ENCODE peak calls at places on chromosomes 1 and 21, in five cellular contexts. One of them, this sample, is unnamed.

GRCh38 chr1:112925015-112925414 is 31.0 kb downstream of the SLC16A1 start:
- DNase-seq in activated T-cell treated with anti-CD3 and anti-CD28 coated beads, Interleukin-2, amount 50 U/mL, for 4 hours: no peak
- DNase-seq in GM12891: no peak
- DNase-seq in T-helper 9 cell: no peak
- DNase-seq in cardiac fibroblast: no peak
- DNase-seq in this sample: no peak

GRCh38 chr1:15573477-15573876 is 11.4 kb downstream of the AGMAT start:
- DNase-seq in T-helper 9 cell: no peak
- DNase-seq in activated T-cell treated with anti-CD3 and anti-CD28 coated beads, Interleukin-2, amount 50 U/mL, for 4 hours: no peak
- DNase-seq in GM12891: no peak
- DNase-seq in cardiac fibroblast: peak; percentile 56
- DNase-seq in this sample: no peak

GRCh38 chr21:31180256-31181088 is 142.2 kb upstream of the KRTAP19-8 start:
- DNase-seq in T-helper 9 cell: no peak
- DNase-seq in cardiac fibroblast: peak; percentile 66
- DNase-seq in activated T-cell treated with anti-CD3 and anti-CD28 coated beads, Interleukin-2, amount 50 U/mL, for 4 hours: no peak
- DNase-seq in GM12891: peak; percentile 15
- DNase-seq in this sample: no peak

GRCh38 chr1:64296459-64296858 is 93.0 kb downstream of the UBE2U start:
- DNase-seq in GM12891: no peak
- DNase-seq in activated T-cell treated with anti-CD3 and anti-CD28 coated beads, Interleukin-2, amount 50 U/mL, for 4 hours: no peak
- DNase-seq in cardiac fibroblast: no peak
- DNase-seq in T-helper 9 cell: no peak
- DNase-seq in this sample: no peak

GRCh38 chr1:110190282-110190929 is 19.7 kb upstream of the KCNC4 start:
- DNase-seq in cardiac fibroblast: no peak
- DNase-seq in GM12891: no peak
- DNase-seq in T-helper 9 cell: no peak
- DNase-seq in activated T-cell treated with anti-CD3 and anti-CD28 coated beads, Interleukin-2, amount 50 U/mL, for 4 hours: no peak
- DNase-seq in this sample: no peak

GRCh38 chr1:53984701-53985100 is 33.3 kb downstream of the LDLRAD1 start:
- DNase-seq in activated T-cell treated with anti-CD3 and anti-CD28 coated beads, Interleukin-2, amount 50 U/mL, for 4 hours: no peak
- DNase-seq in GM12891: no peak
- DNase-seq in T-helper 9 cell: no peak
- DNase-seq in cardiac fibroblast: no peak
- DNase-seq in this sample: no peak

GRCh38 chr1:28789816-28790215 is 22.2 kb upstream of the OPRD1 start:
- DNase-seq in GM12891: no peak
- DNase-seq in T-helper 9 cell: no peak
- DNase-seq in activated T-cell treated with anti-CD3 and anti-CD28 coated beads, Interleukin-2, amount 50 U/mL, for 4 hours: no peak
- DNase-seq in cardiac fibroblast: no peak
- DNase-seq in this sample: no peak

GRCh38 chr1:55339681-55340080 is 124.5 kb upstream of the USP24 start:
- DNase-seq in activated T-cell treated with anti-CD3 and anti-CD28 coated beads, Interleukin-2, amount 50 U/mL, for 4 hours: no peak
- DNase-seq in T-helper 9 cell: no peak
- DNase-seq in GM12891: no peak
- DNase-seq in cardiac fibroblast: no peak
- DNase-seq in this sample: no peak

GRCh38 chr1:112530832-112531231 is 22.1 kb downstream of the WNT2B start:
- DNase-seq in activated T-cell treated with anti-CD3 and anti-CD28 coated beads, Interleukin-2, amount 50 U/mL, for 4 hours: no peak
- DNase-seq in cardiac fibroblast: no peak
- DNase-seq in T-helper 9 cell: no peak
- DNase-seq in GM12891: no peak
- DNase-seq in this sample: no peak

GRCh38 chr1:214271174-214271858 is 9.6 kb upstream of the SMYD2 start:
- DNase-seq in T-helper 9 cell: no peak
- DNase-seq in activated T-cell treated with anti-CD3 and anti-CD28 coated beads, Interleukin-2, amount 50 U/mL, for 4 hours: no peak
- DNase-seq in cardiac fibroblast: no peak
- DNase-seq in GM12891: no peak
- DNase-seq in this sample: no peak

GRCh38 chr21:44525431-44526095 is 14.4 kb downstream of the KRTAP10-1 start:
- DNase-seq in activated T-cell treated with anti-CD3 and anti-CD28 coated beads, Interleukin-2, amount 50 U/mL, for 4 hours: no peak
- DNase-seq in GM12891: no peak
- DNase-seq in cardiac fibroblast: no peak
- DNase-seq in T-helper 9 cell: no peak
- DNase-seq in this sample: no peak

GRCh38 chr1:151372411-151372934 is at the start of gene SELENBP1:
- DNase-seq in activated T-cell treated with anti-CD3 and anti-CD28 coated beads, Interleukin-2, amount 50 U/mL, for 4 hours: no peak
- DNase-seq in cardiac fibroblast: peak; percentile 84
- DNase-seq in T-helper 9 cell: no peak
- DNase-seq in GM12891: no peak
- DNase-seq in this sample: no peak